ENCODE peak calls at places on chromosomes 1 and 21, in nine cellular contexts. X is breast epithelium, Q is AG09309, U is tibial nerve, D is RWPE1, J is psoas muscle, W is glutamatergic neuron, M is esophagus muscularis mucosa, Z is PC-9. V is an unnamed sample.

GRCh38 chr1:230266456-230266855 is 159.7 kb downstream of the PGBD5 start:
- DNase-seq in X (no peak), Q (no peak), U (no peak), D (no peak), J (no peak), W (no peak), M (no peak), Z (no peak), V (no peak)

GRCh38 chr1:81414417-81415087 is 386.2 kb upstream of the ADGRL2 start:
- DNase-seq in X (no peak), Q (no peak), U (peak), D (peak), J (peak), W (peak), M (peak), Z (no peak), V (no peak)

GRCh38 chr21:33299181-33299752 is 25.5 kb upstream of the IFNAR1 start:
- DNase-seq in X (no peak), Q (no peak), U (no peak), D (peak), J (no peak), W (no peak), M (no peak), Z (peak), V (no peak)

GRCh38 chr1:63487336-63488065 is 35.5 kb downstream of the ITGB3BP start:
- DNase-seq in X (no peak), Q (no peak), U (no peak), D (no peak), J (no peak), W (no peak), M (no peak), Z (no peak), V (no peak)

GRCh38 chr1:232628335-232629214 is 1.4 kb downstream of the SIPA1L2 start:
- DNase-seq in X (no peak), Q (no peak), U (no peak), D (no peak), J (no peak), W (no peak), M (no peak), Z (no peak), V (no peak)

GRCh38 chr1:212955098-212955497 is 4.8 kb downstream of the VASH2 start:
- DNase-seq in X (no peak), Q (no peak), U (no peak), D (no peak), J (no peak), W (no peak), M (no peak), Z (no peak), V (no peak)

GRCh38 chr1:1627261-1627841 is 4.6 kb upstream of the MMP23B start:
- DNase-seq in X (no peak), Q (no peak), U (no peak), D (no peak), J (peak), W (peak), M (no peak), Z (no peak), V (no peak)

GRCh38 chr1:5751171-5751556 is 241.1 kb downstream of the NPHP4 start:
- DNase-seq in X (no peak), Q (no peak), U (no peak), D (no peak), J (no peak), W (peak), M (no peak), Z (no peak), V (no peak)

GRCh38 chr1:199167460-199167859 is 528.6 kb downstream of the PTPRC start:
- DNase-seq in X (no peak), Q (no peak), U (no peak), D (no peak), J (no peak), W (no peak), M (no peak), Z (no peak), V (no peak)

GRCh38 chr1:57860333-57860732 is 436.5 kb upstream of the DAB1 start:
- DNase-seq in X (no peak), Q (no peak), U (no peak), D (no peak), J (no peak), W (no peak), M (no peak), Z (no peak), V (no peak)

GRCh38 chr1:57411262-57411661 is 12.6 kb downstream of the DAB1 start:
- DNase-seq in X (peak), Q (no peak), U (no peak), D (peak), J (no peak), W (no peak), M (no peak), Z (no peak), V (no peak)

GRCh38 chr1:230940848-230941247 is 37.8 kb downstream of the TTC13 start:
- DNase-seq in X (no peak), Q (peak), U (no peak), D (no peak), J (no peak), W (no peak), M (no peak), Z (no peak), V (no peak)

GRCh38 chr1:227556288-227556687 is 7.1 kb upstream of the ZNF678 start:
- DNase-seq in X (no peak), Q (no peak), U (no peak), D (no peak), J (no peak), W (no peak), M (no peak), Z (no peak), V (no peak)

GRCh38 chr1:221227460-221227859 is 348.2 kb downstream of the HLX start:
- DNase-seq in X (no peak), Q (no peak), U (no peak), D (no peak), J (no peak), W (no peak), M (no peak), Z (no peak), V (no peak)

GRCh38 chr21:24011087-24011486 is 1596.2 kb downstream of the MRPL39 start:
- DNase-seq in X (no peak), Q (no peak), U (no peak), D (no peak), J (no peak), W (no peak), M (no peak), Z (no peak), V (no peak)

GRCh38 chr21:24014381-24014780 is 1592.9 kb downstream of the MRPL39 start:
- DNase-seq in X (no peak), Q (no peak), U (no peak), D (no peak), J (no peak), W (no peak), M (no peak), Z (no peak), V (no peak)
- TF ChIP-seq CTCF in X (no peak), Q (no peak), U (no peak), D (peak), J (no peak), W (peak), M (no peak), Z (no peak), V (peak)

GRCh38 chr1:107748529-107748928 is 216.5 kb downstream of the VAV3 start:
- DNase-seq in X (no peak), Q (peak), U (no peak), D (peak), J (no peak), W (no peak), M (no peak), Z (no peak), V (no peak)
- TF ChIP-seq CTCF in X (no peak), Q (peak), U (peak), D (peak), J (no peak), W (no peak), M (peak), Z (peak), V (no peak)

DNA sequence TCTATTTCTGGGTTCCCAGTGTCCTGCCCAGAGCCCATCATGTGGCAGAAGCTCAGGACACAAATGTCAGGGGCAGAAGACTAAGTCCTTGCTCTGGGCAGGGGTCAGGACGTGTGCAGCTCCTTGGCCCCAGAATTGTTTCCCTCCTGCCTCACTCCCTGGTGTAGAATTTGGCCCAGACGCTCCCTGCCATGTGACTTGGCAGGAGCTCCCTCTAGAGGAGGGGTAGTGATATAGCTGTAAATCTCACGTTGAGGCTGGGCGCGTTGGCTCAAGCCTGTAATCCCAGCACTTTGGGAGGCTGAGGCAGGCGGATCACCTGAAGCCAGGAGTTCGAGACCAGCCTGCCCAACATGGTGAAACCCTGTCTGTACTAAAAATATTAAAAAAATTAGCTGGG is 91.2 kb downstream of the UBIAD1 start:
- DNase-seq in X (no peak), Q (no peak), U (no peak), D (no peak), J (no peak), W (no peak), M (no peak), Z (no peak), V (no peak)
- TF ChIP-seq CTCF in X (no peak), Q (no peak), U (no peak), D (peak), J (peak), W (peak), M (no peak), Z (peak), V (peak)

GRCh38 chr21:36926989-36927695 is 39.3 kb downstream of the HLCS start:
- DNase-seq in X (no peak), Q (no peak), U (no peak), D (no peak), J (no peak), W (no peak), M (no peak), Z (no peak), V (no peak)

GRCh38 chr21:36928960-36929359 is 37.5 kb downstream of the HLCS start:
- DNase-seq in X (no peak), Q (no peak), U (no peak), D (no peak), J (no peak), W (no peak), M (no peak), Z (no peak), V (no peak)

GRCh38 chr21:36927718-36928117 is 38.8 kb downstream of the HLCS start:
- DNase-seq in X (peak), Q (peak), U (peak), D (peak), J (peak), W (peak), M (no peak), Z (peak), V (peak)

GRCh38 chr21:36932417-36932816 is 34.1 kb downstream of the HLCS start:
- DNase-seq in X (no peak), Q (no peak), U (no peak), D (no peak), J (no peak), W (no peak), M (no peak), Z (no peak), V (no peak)

DNA sequence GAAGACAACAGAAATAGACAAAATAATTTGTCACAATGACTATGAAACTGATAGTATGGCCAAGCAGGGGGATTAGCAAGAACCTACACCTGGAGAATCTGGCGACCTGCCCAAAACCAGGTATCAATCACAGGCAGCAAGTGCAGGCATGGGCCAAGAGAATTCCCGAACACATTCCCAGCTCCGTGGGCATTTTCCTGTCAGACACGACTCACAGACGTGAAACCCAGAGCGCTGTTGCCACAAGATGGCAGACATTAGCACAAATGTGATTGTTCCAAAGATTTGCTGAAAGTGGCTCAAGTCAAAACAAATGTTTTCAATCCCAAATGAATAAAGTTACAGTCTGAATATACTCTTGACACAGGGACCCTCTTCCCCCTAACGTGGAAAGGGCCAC is 36.8 kb downstream of the HLCS start:
- DNase-seq in X (no peak), Q (no peak), U (peak), D (peak), J (no peak), W (no peak), M (no peak), Z (no peak), V (no peak)
- TF ChIP-seq CTCF in X (no peak), Q (peak), U (no peak), D (peak), J (peak), W (no peak), M (no peak), Z (no peak), V (no peak)

GRCh38 chr1:153827168-153827964 is 52.2 kb downstream of the SLC27A3 start:
- DNase-seq in X (no peak), Q (no peak), U (no peak), D (no peak), J (no peak), W (no peak), M (no peak), Z (no peak), V (no peak)
- TF ChIP-seq CTCF in X (no peak), Q (no peak), U (no peak), D (no peak), J (no peak), W (no peak), M (no peak), Z (no peak), V (no peak)

DNA sequence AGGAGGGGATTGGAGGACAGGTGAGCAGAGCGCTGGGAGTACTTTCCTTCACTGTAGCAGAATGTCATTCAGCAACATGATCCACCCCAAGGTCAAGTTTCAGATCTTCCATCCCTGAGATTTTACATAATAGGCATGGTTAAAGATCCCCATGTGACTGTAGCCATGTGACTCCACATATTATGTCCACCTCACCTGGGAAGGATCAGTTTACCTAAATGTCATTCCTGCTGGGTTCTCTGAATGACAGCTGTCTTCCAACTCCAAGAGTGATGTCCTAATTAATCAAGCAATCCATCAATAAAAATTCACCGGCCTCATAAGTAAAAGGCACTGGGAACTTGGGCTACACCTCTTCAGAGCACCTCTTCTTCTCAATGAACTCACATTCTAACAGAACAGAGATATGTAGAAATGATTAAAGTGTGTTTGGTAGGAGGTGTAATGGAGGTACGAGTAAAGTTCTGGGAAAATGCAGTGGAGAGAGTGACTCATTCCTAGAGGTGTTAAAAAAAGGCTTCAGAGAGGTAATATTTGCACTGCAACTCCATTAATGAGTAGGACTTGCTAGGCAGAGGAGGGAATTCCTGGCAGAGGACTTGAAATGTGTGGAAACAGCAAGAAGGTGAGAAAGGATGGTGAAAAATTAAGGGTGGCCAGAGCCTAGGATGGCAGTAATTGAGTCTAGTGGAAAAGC is 22.2 kb upstream of the MAPKAPK2 start:
- DNase-seq in X (no peak), Q (no peak), U (no peak), D (no peak), J (no peak), W (no peak), M (no peak), Z (peak), V (no peak)
- TF ChIP-seq CTCF in X (no peak), Q (no peak), U (no peak), D (no peak), J (no peak), W (no peak), M (no peak), Z (no peak), V (no peak)

GRCh38 chr21:31558839-31559367 is 100.6 kb upstream of the SOD1 start:
- DNase-seq in X (peak), Q (peak), U (peak), D (peak), J (peak), W (peak), M (peak), Z (peak), V (peak)
- TF ChIP-seq CTCF in X (no peak), Q (no peak), U (peak), D (peak), J (no peak), W (peak), M (peak), Z (no peak), V (no peak)

V was measured in mesothelial cell of epicardium.